ENCODE peak calls at places on chromosomes 6 and 20, in six cellular contexts. X is astrocyte of the spinal cord; Y is CD4-positive, alpha-beta memory T cell; G is dorsolateral prefrontal cortex; O is AG10803; U is upper lobe of right lung. F is an unnamed sample.

GRCh38 chr6:30721198-30722024 is 1.3 kb downstream of the TUBB start:
- DNase-seq in O (peak), X (peak), Y (peak), U (peak), G (peak), F (peak)

GRCh38 chr6:29702519-29703103 is 20.6 kb upstream of the HLA-F start:
- DNase-seq in O (peak), G (no peak), U (peak), X (peak), Y (peak), F (no peak)

GRCh38 chr20:39961667-39962066 is 727.4 kb downstream of the MAFB start:
- DNase-seq in U (no peak), O (peak), Y (no peak), X (no peak), G (no peak), F (no peak)

GRCh38 chr20:32466739-32467505 is 108.8 kb downstream of the ASXL1 start:
- DNase-seq in Y (no peak), O (no peak), U (no peak), G (no peak), X (no peak), F (no peak)

GRCh38 chr20:57837208-57838035 is 127.6 kb upstream of the PMEPA1 start:
- DNase-seq in G (no peak), X (no peak), Y (no peak), U (no peak), O (no peak), F (no peak)

GRCh38 chr20:59564171-59564570 is 40.2 kb upstream of the PHACTR3 start:
- DNase-seq in Y (no peak), X (no peak), G (no peak), U (peak), O (no peak), F (no peak)

GRCh38 chr6:113719545-113719944 is 137.6 kb upstream of the MARCKS start:
- DNase-seq in Y (no peak), O (peak), U (no peak), X (peak), G (no peak), F (no peak)

GRCh38 chr6:135498178-135498841 is 770 bp upstream of the AHI1 start:
- DNase-seq in G (peak), Y (peak), U (peak), X (peak), O (peak), F (peak)

GRCh38 chr6:80658926-80659325 is 552.5 kb downstream of the BCKDHB start:
- DNase-seq in U (no peak), X (no peak), O (no peak), Y (no peak), G (no peak), F (no peak)

GRCh38 chr6:168186438-168186837 is 107.4 kb upstream of the FRMD1 start:
- DNase-seq in G (no peak), Y (no peak), X (no peak), O (no peak), U (no peak), F (no peak)

GRCh38 chr6:127051571-127052260 is 66.8 kb upstream of the RSPO3 start:
- DNase-seq in U (no peak), O (peak), G (no peak), Y (no peak), X (peak), F (no peak)

GRCh38 chr20:62067547-62068260 is 2.0 kb upstream of the TAF4 start:
- DNase-seq in Y (no peak), G (no peak), X (no peak), O (no peak), U (no peak), F (peak)
- H3K4me3 ChIP-seq in Y (no peak), G (peak), X (no peak), O (no peak), U (no peak), F (peak)

GRCh38 chr6:170448317-170448716 is 104.8 kb downstream of the PSMB1 start:
- DNase-seq in Y (no peak), O (no peak), X (no peak), G (no peak), U (peak), F (no peak)

GRCh38 chr6:170449835-170450753 is 103.0 kb downstream of the PSMB1 start:
- DNase-seq in G (no peak), X (no peak), U (peak), Y (no peak), O (no peak), F (no peak)

GRCh38 chr6:170447561-170447930 is 105.6 kb downstream of the PSMB1 start:
- DNase-seq in U (peak), O (no peak), G (no peak), Y (no peak), X (no peak), F (no peak)

GRCh38 chr6:170449231-170449630 is 103.9 kb downstream of the PSMB1 start:
- DNase-seq in O (peak), Y (no peak), U (no peak), X (peak), G (no peak), F (no peak)

GRCh38 chr6:170448745-170449144 is 104.4 kb downstream of the PSMB1 start:
- DNase-seq in Y (no peak), X (no peak), G (no peak), O (no peak), U (peak), F (no peak)
- H3K4me3 ChIP-seq in Y (no peak), X (no peak), G (no peak), O (no peak), U (no peak), F (no peak)

GRCh38 chr6:110356778-110357177 is 1.4 kb downstream of the METTL24 start:
- DNase-seq in X (no peak), Y (no peak), G (no peak), U (no peak), O (no peak), F (no peak)

GRCh38 chr6:110358536-110359148 is 493 bp upstream of the METTL24 start:
- DNase-seq in O (no peak), Y (no peak), U (no peak), X (no peak), G (no peak), F (no peak)

GRCh38 chr6:110359554-110359953 is 1.4 kb upstream of the METTL24 start:
- DNase-seq in Y (no peak), G (no peak), X (peak), O (no peak), U (no peak), F (no peak)

GRCh38 chr6:110357298-110357695 is 852 bp downstream of the METTL24 start:
- DNase-seq in X (no peak), Y (no peak), G (no peak), U (no peak), O (no peak), F (no peak)

GRCh38 chr6:110357696-110358535 is at the start of gene METTL24:
- DNase-seq in X (no peak), G (no peak), U (no peak), O (no peak), Y (no peak), F (no peak)
- H3K4me3 ChIP-seq in X (peak), G (peak), U (peak), O (peak), Y (no peak), F (no peak)

GRCh38 chr6:52304917-52305316 is 20.4 kb upstream of the MCM3 start:
- DNase-seq in Y (no peak), X (peak), U (no peak), O (peak), G (no peak), F (no peak)

GRCh38 chr6:52306972-52307849 is 22.7 kb upstream of the MCM3 start:
- DNase-seq in G (no peak), U (peak), X (no peak), O (no peak), Y (no peak), F (no peak)

GRCh38 chr6:52305385-52305784 is 20.8 kb upstream of the MCM3 start:
- DNase-seq in U (no peak), X (no peak), Y (peak), O (peak), G (no peak), F (no peak)

GRCh38 chr6:52307900-52308372 is 23.4 kb upstream of the MCM3 start:
- DNase-seq in O (no peak), U (no peak), G (no peak), Y (peak), X (no peak), F (peak)

DNA sequence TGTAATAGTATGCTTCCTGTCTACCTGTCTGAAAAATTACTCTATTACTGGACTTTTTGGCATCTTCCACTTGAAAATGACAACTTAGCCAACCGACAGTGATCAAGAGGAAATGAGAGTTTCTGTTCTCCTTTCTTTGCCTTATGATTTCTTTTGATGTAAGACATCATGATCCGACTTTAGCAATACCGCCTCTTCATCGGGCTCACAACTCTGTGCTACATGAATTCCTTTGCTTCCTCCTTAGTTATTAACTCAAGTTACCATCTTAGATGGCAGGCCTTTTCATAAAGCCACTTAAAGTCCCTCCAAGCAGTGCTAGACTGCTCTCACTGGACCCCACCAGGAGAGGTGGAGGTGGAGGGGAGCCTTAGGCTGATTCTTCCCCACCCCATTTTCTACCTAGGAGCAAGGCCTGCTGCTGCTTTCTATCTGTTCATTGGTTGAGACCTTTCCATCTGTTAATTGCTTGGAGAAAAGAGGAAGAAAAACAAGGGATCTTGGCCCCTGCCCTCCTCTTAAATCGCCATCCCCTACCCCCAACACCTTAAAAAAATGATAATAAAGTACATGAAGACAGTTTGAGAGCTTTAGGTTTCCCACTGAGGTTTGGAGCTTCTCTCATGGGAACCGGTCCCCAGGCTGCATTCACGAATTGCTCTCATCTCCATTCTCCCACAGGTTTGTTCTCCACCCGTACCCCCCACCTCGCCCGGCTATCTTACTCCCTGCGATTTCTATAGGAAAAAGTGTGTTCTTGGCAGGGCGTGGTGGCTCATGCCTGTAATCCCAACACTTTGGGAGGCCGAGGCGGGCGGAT is 21.6 kb upstream of the MCM3 start:
- DNase-seq in X (no peak), G (no peak), O (no peak), U (no peak), Y (peak), F (no peak)
- H3K4me3 ChIP-seq in X (no peak), G (no peak), O (no peak), U (no peak), Y (no peak), F (no peak)

DNA sequence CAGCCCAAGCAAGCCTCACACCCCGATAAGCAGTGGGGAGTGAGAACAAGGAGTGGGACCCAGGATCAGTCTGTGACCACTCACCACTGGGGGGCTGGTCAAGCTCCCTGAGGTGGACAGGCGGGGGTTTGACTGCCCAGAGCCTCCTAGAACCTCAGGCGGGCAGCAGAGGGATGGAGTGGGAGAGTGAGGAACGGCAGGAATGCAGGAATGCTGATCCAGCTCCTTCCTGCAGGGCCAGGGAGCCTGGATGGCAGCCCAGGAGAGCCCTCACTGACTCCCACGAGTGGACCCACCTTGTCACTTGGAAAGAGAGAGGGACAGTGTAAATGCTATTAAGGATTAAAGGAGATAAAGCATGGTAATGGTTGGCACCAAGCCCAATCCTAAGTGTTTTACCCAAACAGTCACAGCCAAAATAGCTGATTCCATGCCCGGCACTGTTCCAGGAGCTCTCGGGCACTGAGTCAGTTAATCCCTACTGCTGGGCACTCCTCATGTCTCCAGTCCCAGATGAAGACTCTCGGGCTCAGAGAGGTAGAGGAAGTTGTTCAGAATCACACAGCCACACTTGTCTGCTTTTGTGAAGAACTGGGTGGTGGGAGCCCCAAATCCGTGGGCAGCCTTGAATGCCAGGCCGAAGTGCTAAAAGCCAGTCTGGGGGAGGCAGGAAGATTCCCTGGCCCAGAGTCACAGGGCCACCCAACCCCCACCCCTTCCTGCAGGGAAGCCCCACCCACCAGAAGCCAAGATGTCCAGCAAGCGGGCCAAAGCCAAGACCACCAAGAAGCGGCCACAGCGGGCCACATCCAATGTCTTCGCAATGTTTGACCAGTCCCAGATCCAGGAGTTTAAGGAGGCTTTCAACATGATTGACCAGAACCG is 3.1 kb downstream of the MYL9 start:
- DNase-seq in Y (no peak), X (peak), O (peak), G (no peak), U (peak), F (no peak)
- H3K4me3 ChIP-seq in Y (no peak), X (no peak), O (peak), G (no peak), U (peak), F (no peak)